ENCODE peak calls at places on chromosomes 7 and 10, in eight cellular contexts. K is stomach, B is SK-N-SH, A is spleen, V is HCT116, I is upper lobe of left lung, Q is prostate gland, W is GM23338. Z is an unnamed sample.

GRCh38 chr10:71638577-71639411 is 80.8 kb downstream of the C10orf105 start:
- DNase-seq in K (peak; percentile 47), Q (no peak), A (peak; percentile 88), W (no peak), B (no peak), I (no peak), V (no peak), Z (no peak)

GRCh38 chr10:89916481-89916880 is 215.1 kb downstream of the KIF20B start:
- DNase-seq in K (no peak), I (no peak), A (no peak), W (no peak), V (no peak), B (no peak), Q (no peak), Z (no peak)

GRCh38 chr7:17696422-17696821 is 243.9 kb downstream of the SNX13 start:
- DNase-seq in W (no peak), A (no peak), B (no peak), K (no peak), Q (peak; percentile 86), V (no peak), I (no peak), Z (peak; percentile 87)

GRCh38 chr7:20529260-20529659 is 86.2 kb upstream of the ABCB5 start:
- DNase-seq in Q (no peak), B (no peak), W (no peak), A (no peak), K (no peak), V (no peak), I (peak; percentile 16), Z (no peak)

GRCh38 chr7:7490003-7490402 is 45.7 kb downstream of the COL28A1 start:
- DNase-seq in B (no peak), A (no peak), Q (no peak), K (no peak), I (no peak), W (no peak), V (no peak), Z (no peak)

GRCh38 chr7:156640949-156641485 is 443 bp downstream of the RNF32 start:
- DNase-seq in Q (peak; percentile 30), B (no peak), A (no peak), I (no peak), W (no peak), K (peak; percentile 52), V (peak; percentile 3), Z (no peak)

GRCh38 chr10:33609546-33609945 is 275.1 kb upstream of the NRP1 start:
- DNase-seq in V (no peak), Q (no peak), A (no peak), W (no peak), K (no peak), B (no peak), I (no peak), Z (no peak)

GRCh38 chr10:132172091-132173066 is 14.4 kb upstream of the DPYSL4 start:
- DNase-seq in K (no peak), I (no peak), V (no peak), A (peak; percentile 41), W (no peak), Q (no peak), B (no peak), Z (no peak)

GRCh38 chr10:282294-283139 is 147.3 kb downstream of the ZMYND11 start:
- DNase-seq in W (no peak), A (no peak), V (no peak), I (peak; percentile 58), Q (no peak), K (no peak), B (no peak), Z (no peak)

GRCh38 chr7:44581426-44581906 is 565 bp downstream of the TMED4 start:
- DNase-seq in Q (no peak), W (peak; percentile 25), A (no peak), V (no peak), I (no peak), K (peak; percentile 30), B (no peak), Z (peak; percentile 78)

GRCh38 chr10:8044908-8045727 is 9.4 kb upstream of the GATA3 start:
- DNase-seq in A (no peak), K (no peak), B (peak; percentile 87), V (no peak), I (peak; percentile 53), W (peak; percentile 82), Q (no peak), Z (no peak)

GRCh38 chr10:98332623-98333269 is 64.8 kb upstream of the LOXL4 start:
- DNase-seq in Q (peak; percentile 15), K (no peak), W (no peak), A (peak; percentile 27), B (no peak), V (no peak), I (no peak), Z (no peak)

GRCh38 chr10:79905322-79906314 is 43.3 kb downstream of the SFTPD start:
- DNase-seq in I (no peak), V (no peak), K (no peak), A (no peak), W (no peak), Q (no peak), B (no peak), Z (no peak)

GRCh38 chr7:71612892-71613291 is 480.9 kb downstream of the GALNT17 start:
- DNase-seq in W (no peak), I (no peak), V (no peak), A (no peak), K (no peak), B (no peak), Q (no peak), Z (no peak)

GRCh38 chr10:54130394-54130793 is 670.6 kb downstream of the PCDH15 start:
- DNase-seq in V (no peak), A (no peak), K (no peak), B (no peak), I (no peak), W (peak; percentile 6), Q (no peak), Z (no peak)

GRCh38 chr10:1094112-1095057 is 38.2 kb downstream of the WDR37 start:
- DNase-seq in B (no peak), I (no peak), V (no peak), A (no peak), W (no peak), K (no peak), Q (no peak), Z (no peak)

GRCh38 chr7:123798527-123799188 is 46.3 kb upstream of the HYAL4 start:
- DNase-seq in Q (no peak), I (no peak), K (no peak), A (no peak), V (peak; percentile 6), W (no peak), B (no peak), Z (no peak)

GRCh38 chr10:13316635-13317311 is 16.9 kb upstream of the PHYH start:
- DNase-seq in W (no peak), Q (no peak), B (no peak), V (no peak), I (no peak), K (no peak), A (no peak), Z (no peak)

GRCh38 chr10:13322615-13323148 is 22.8 kb upstream of the PHYH start:
- DNase-seq in A (no peak), W (no peak), I (peak; percentile 42), Q (no peak), B (no peak), K (no peak), V (no peak), Z (no peak)

GRCh38 chr10:13319166-13319565 is 19.3 kb upstream of the PHYH start:
- DNase-seq in K (no peak), A (no peak), W (no peak), B (no peak), Q (no peak), V (no peak), I (no peak), Z (no peak)

GRCh38 chr10:13317474-13317873 is 17.6 kb upstream of the PHYH start:
- DNase-seq in A (peak; percentile 78), W (peak; percentile 47), B (no peak), K (no peak), Q (no peak), I (no peak), V (no peak), Z (no peak)

DNA sequence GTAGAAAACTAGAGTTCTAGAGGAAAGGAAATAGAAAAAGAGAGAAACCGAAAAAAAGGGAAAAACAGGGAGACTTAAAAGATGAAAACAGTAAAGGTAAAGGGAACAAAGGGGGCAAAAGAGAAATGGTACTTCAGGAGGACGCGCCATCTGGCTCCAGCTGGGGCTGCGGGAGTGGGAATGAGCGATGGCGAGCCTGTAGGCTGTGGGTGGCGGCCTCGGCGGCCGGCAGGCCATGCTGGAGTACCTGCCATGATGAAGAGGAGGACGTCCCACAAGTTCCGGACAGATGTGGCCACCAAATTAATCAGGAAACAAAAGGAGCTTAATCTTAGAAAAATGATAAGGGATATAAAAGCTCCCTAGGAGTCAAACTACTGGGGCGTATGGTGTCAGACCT is 21.7 kb upstream of the PHYH start:
- DNase-seq in Q (no peak), K (no peak), B (no peak), A (no peak), V (no peak), W (no peak), I (peak; percentile 64), Z (no peak)
- H3K27ac ChIP-seq in Q (no peak overlapping the region), K (no peak overlapping the region), B (no peak overlapping the region), A (no peak overlapping the region), V (no peak overlapping the region), W (peak overlapping the region; percentile 81), I (no peak overlapping the region), Z (no peak overlapping the region)

GRCh38 chr10:95818663-95819062 is 62.7 kb downstream of the ENTPD1 start:
- DNase-seq in W (no peak), I (no peak), K (no peak), V (no peak), B (no peak), A (no peak), Q (no peak), Z (no peak)
- TF ChIP-seq POLR2AphosphoS5 in W (no peak), I (no peak), K (peak; percentile 57), V (no peak), B (no peak), A (no peak), Q (no peak), Z (no peak)

GRCh38 chr10:115026041-115026779 is 67.0 kb upstream of the ATRNL1 start:
- DNase-seq in W (peak; percentile 45), Q (no peak), B (peak; percentile 13), A (no peak), K (no peak), I (no peak), V (no peak), Z (no peak)
- TF ChIP-seq CTCF in W (peak; percentile 45), Q (no peak), B (no peak), A (no peak), K (no peak), I (no peak), V (no peak), Z (no peak)

GRCh38 chr7:50641442-50642405 is 76.5 kb upstream of the DDC start:
- DNase-seq in Q (no peak), V (no peak), I (no peak), W (no peak), A (no peak), K (no peak), B (no peak), Z (no peak)

GRCh38 chr7:50646069-50646468 is 80.9 kb upstream of the DDC start:
- DNase-seq in B (no peak), V (no peak), I (no peak), A (no peak), K (no peak), Q (no peak), W (no peak), Z (no peak)

GRCh38 chr7:50647286-50647980 is 82.2 kb upstream of the DDC start:
- DNase-seq in I (no peak), W (no peak), A (no peak), Q (no peak), B (no peak), K (no peak), V (no peak), Z (no peak)

GRCh38 chr7:50644114-50644513 is 78.9 kb upstream of the DDC start:
- DNase-seq in K (no peak), A (no peak), B (no peak), W (no peak), Q (no peak), V (no peak), I (no peak), Z (no peak)

GRCh38 chr7:50644586-50644985 is 79.4 kb upstream of the DDC start:
- DNase-seq in B (peak; percentile 22), Q (no peak), K (no peak), I (no peak), A (no peak), V (no peak), W (no peak), Z (peak; percentile 58)
- H3K27ac ChIP-seq in B (peak overlapping the region; percentile 43), Q (no peak overlapping the region), K (no peak overlapping the region), I (no peak overlapping the region), A (no peak overlapping the region), V (no peak overlapping the region), W (no peak overlapping the region), Z (no peak overlapping the region)

Z was measured in suprapubic skin.